ENCODE peak calls at places on chromosomes 11 and 22, in eight cellular contexts. Q is adrenal gland; C is fibroblast of the aortic adventitia; J is EL; L is fibroblast of lung; O is activated CD4-positive, alpha-beta T cell treated with anti-CD3 and anti-CD28 coated beads, Interleukin-2, amount 10 ng/mL, durations not matched to agents 7 days and 5 days; M is HuH-7.5; W is mucosa of gallbladder. Z is an unnamed sample.

GRCh38 chr11:68413591-68413999 is 47.0 kb upstream of the PPP6R3 start:
- DNase-seq in Q (no peak), C (no peak), J (no peak), L (no peak), O (no peak), M (no peak), W (no peak), Z (no peak)

GRCh38 chr11:130561441-130561881 is 113.0 kb downstream of the ADAMTS15 start:
- DNase-seq in Q (no peak), C (no peak), J (peak), L (peak), O (no peak), M (no peak), W (no peak), Z (no peak)

GRCh38 chr22:24208012-24208749 is 26.9 kb downstream of the SUSD2 start:
- DNase-seq in Q (peak), C (peak), J (peak), L (peak), O (no peak), M (peak), W (peak), Z (no peak)

GRCh38 chr11:134976540-134976939 is 564.5 kb upstream of the B3GAT1 start:
- DNase-seq in Q (no peak), C (no peak), J (no peak), L (no peak), O (no peak), M (no peak), W (no peak), Z (no peak)

GRCh38 chr11:68093565-68093964 is 27.6 kb downstream of the CHKA start:
- DNase-seq in Q (no peak), C (no peak), J (no peak), L (peak), O (no peak), M (no peak), W (no peak), Z (no peak)

GRCh38 chr11:90476442-90477007 is 253.7 kb upstream of the CHORDC1 start:
- DNase-seq in Q (no peak), C (peak), J (peak), L (peak), O (peak), M (no peak), W (peak), Z (no peak)

GRCh38 chr11:86743223-86744118 is 56.9 kb upstream of the PRSS23 start:
- DNase-seq in Q (peak), C (peak), J (peak), L (peak), O (no peak), M (no peak), W (peak), Z (no peak)

GRCh38 chr11:121661796-121662508 is 209.2 kb upstream of the SORL1-AS1 start:
- DNase-seq in Q (no peak), C (peak), J (peak), L (peak), O (no peak), M (no peak), W (no peak), Z (no peak)

GRCh38 chr11:57764527-57764926 is 2.9 kb downstream of the CTNND1 start:
- DNase-seq in Q (no peak), C (no peak), J (no peak), L (no peak), O (no peak), M (no peak), W (no peak), Z (no peak)

GRCh38 chr11:2759228-2760195 is 59.7 kb upstream of the KCNQ1OT1 start:
- DNase-seq in Q (peak), C (no peak), J (no peak), L (no peak), O (no peak), M (no peak), W (no peak), Z (peak)

Z was measured in progenitor cell of endocrine pancreas.